ENCODE peak calls at places on chromosome 18, in ten cellular contexts. Z is stimulated activated CD8-positive, alpha-beta memory T cell treated with anti-CD3 and anti-CD28 coated beads, Interleukin-7, amount 100 ng/mL, for 24 hours; A is fibroblast of mammary gland; E is NCI-H345; N is stromal cell of bone marrow; L is heart left ventricle; S is CD4-positive, alpha-beta T cell; W is left lobe of liver; F is amniotic stem cell; K is activated naive CD8-positive, alpha-beta T cell treated with anti-CD3 and anti-CD28 coated beads, Interleukin-2, amount 10 ng/mL, durations not matched to agents 7 days and 5 days. G is an unnamed sample.

GRCh38 chr18:49562481-49563129 is 748 bp downstream of the LIPG start:
- DNase-seq in L (no peak), K (no peak), Z (no peak), E (no peak), A (peak), F (no peak), N (no peak), S (no peak), W (no peak), G (peak)

GRCh38 chr18:58186258-58186948 is 142.4 kb downstream of the NEDD4L start:
- DNase-seq in K (no peak), L (peak), E (peak), S (no peak), W (no peak), A (peak), N (peak), Z (no peak), F (peak), G (no peak)

GRCh38 chr18:48767090-48767670 is 183.6 kb downstream of the SMAD7 start:
- DNase-seq in E (no peak), W (no peak), A (no peak), F (no peak), K (no peak), N (no peak), Z (no peak), L (peak), S (no peak), G (no peak)

GRCh38 chr18:66560092-66560491 is 43.8 kb downstream of the CDH19 start:
- DNase-seq in W (no peak), K (no peak), S (no peak), Z (no peak), L (no peak), E (peak), A (peak), F (no peak), N (no peak), G (no peak)

GRCh38 chr18:21693322-21693721 is 11.3 kb downstream of the ABHD3 start:
- DNase-seq in A (no peak), L (no peak), K (no peak), W (no peak), S (no peak), N (no peak), E (no peak), F (no peak), Z (no peak), G (no peak)

GRCh38 chr18:75003764-75004690 is 204.9 kb downstream of the PTGR3 start:
- DNase-seq in N (no peak), A (no peak), F (no peak), E (no peak), Z (no peak), L (peak), K (no peak), W (no peak), S (no peak), G (no peak)

GRCh38 chr18:55586841-55587240 is 1.2 kb downstream of the TCF4 start:
- DNase-seq in E (peak), A (peak), W (no peak), N (no peak), F (no peak), K (no peak), L (no peak), Z (no peak), S (no peak), G (no peak)

GRCh38 chr18:75063615-75064512 is 145.1 kb downstream of the PTGR3 start:
- DNase-seq in E (no peak), L (no peak), Z (no peak), K (no peak), A (no peak), N (no peak), S (no peak), W (no peak), F (no peak), G (no peak)

GRCh38 chr18:27312853-27313252 is 127.7 kb upstream of the CHST9 start:
- DNase-seq in L (no peak), F (no peak), W (no peak), A (no peak), E (no peak), K (no peak), N (no peak), Z (no peak), S (no peak), G (no peak)

GRCh38 chr18:903703-904102 is 968 bp upstream of the ADCYAP1 start:
- DNase-seq in K (peak), E (peak), S (peak), L (peak), F (no peak), N (peak), A (peak), Z (peak), W (no peak), G (no peak)

GRCh38 chr18:49467599-49467998 is 7.2 kb upstream of the DYM start:
- DNase-seq in F (no peak), W (no peak), L (no peak), E (no peak), N (no peak), S (no peak), Z (no peak), K (no peak), A (no peak), G (no peak)

GRCh38 chr18:60537074-60537473 is 164.5 kb upstream of the MC4R start:
- DNase-seq in A (no peak), K (no peak), L (no peak), F (no peak), Z (no peak), N (no peak), S (no peak), E (no peak), W (no peak), G (no peak)

GRCh38 chr18:12038661-12039417 is 54.8 kb upstream of the ANKRD62 start:
- DNase-seq in K (peak), N (peak), S (peak), L (peak), F (peak), E (peak), W (peak), Z (peak), A (peak), G (peak)

GRCh38 chr18:24176727-24177416 is 38.0 kb downstream of the CABYR start:
- DNase-seq in L (peak), A (peak), Z (peak), N (peak), E (peak), K (peak), S (peak), F (peak), W (peak), G (peak)

GRCh38 chr18:36149514-36150289 is 20.0 kb downstream of the ELP2 start:
- DNase-seq in S (no peak), W (no peak), F (no peak), K (no peak), Z (no peak), L (no peak), N (no peak), A (no peak), E (no peak), G (no peak)

GRCh38 chr18:47680488-47680887 is 250.0 kb downstream of the SMAD2 start:
- DNase-seq in N (no peak), Z (no peak), E (no peak), S (no peak), F (no peak), A (no peak), K (no peak), L (no peak), W (no peak), G (no peak)

GRCh38 chr18:75638597-75639467 is 211.3 kb upstream of the SMIM21 start:
- DNase-seq in E (peak), F (no peak), K (no peak), S (no peak), L (peak), Z (no peak), A (peak), N (peak), W (no peak), G (peak)